ENCODE peak calls at places on chromosomes 6 and 20, in five cellular contexts. One of them, this sample, is unnamed.

GRCh38 chr20:53128024-53128423 is 155.9 kb downstream of the TSHZ2 start:
- DNase-seq in ACHN: no peak
- DNase-seq in NCI-H748 treated with DMSO at 0.1 percent for 48 hours: no peak
- DNase-seq in NCI-H446 treated with DMSO at 0.1 percent for 48 hours: no peak
- DNase-seq in AG04450: no peak
- DNase-seq in this sample: no peak

GRCh38 chr6:11473008-11473740 is 64.4 kb upstream of the TMEM170B start:
- DNase-seq in ACHN: no peak
- DNase-seq in NCI-H748 treated with DMSO at 0.1 percent for 48 hours: no peak
- DNase-seq in NCI-H446 treated with DMSO at 0.1 percent for 48 hours: no peak
- DNase-seq in AG04450: no peak
- DNase-seq in this sample: no peak

GRCh38 chr6:38794682-38795081 is 79.6 kb downstream of the DNAH8 start:
- DNase-seq in ACHN: no peak
- DNase-seq in NCI-H748 treated with DMSO at 0.1 percent for 48 hours: no peak
- DNase-seq in NCI-H446 treated with DMSO at 0.1 percent for 48 hours: no peak
- DNase-seq in AG04450: no peak
- DNase-seq in this sample: no peak

GRCh38 chr20:6711950-6712634 is 55.4 kb upstream of the BMP2 start:
- DNase-seq in ACHN: no peak
- DNase-seq in NCI-H748 treated with DMSO at 0.1 percent for 48 hours: no peak
- DNase-seq in NCI-H446 treated with DMSO at 0.1 percent for 48 hours: no peak
- DNase-seq in AG04450: no peak
- DNase-seq in this sample: no peak

GRCh38 chr6:40848038-40848437 is 191.0 kb downstream of the UNC5CL start:
- DNase-seq in ACHN: no peak
- DNase-seq in NCI-H748 treated with DMSO at 0.1 percent for 48 hours: no peak
- DNase-seq in NCI-H446 treated with DMSO at 0.1 percent for 48 hours: no peak
- DNase-seq in AG04450: no peak
- DNase-seq in this sample: no peak

GRCh38 chr20:50680106-50680960 is 11.0 kb downstream of the RIPOR3 start:
- DNase-seq in ACHN: peak; percentile 68
- DNase-seq in NCI-H748 treated with DMSO at 0.1 percent for 48 hours: no peak
- DNase-seq in NCI-H446 treated with DMSO at 0.1 percent for 48 hours: no peak
- DNase-seq in AG04450: no peak
- DNase-seq in this sample: no peak

GRCh38 chr6:166032366-166033171 is 135.1 kb downstream of the TBXT start:
- DNase-seq in ACHN: no peak
- DNase-seq in NCI-H748 treated with DMSO at 0.1 percent for 48 hours: no peak
- DNase-seq in NCI-H446 treated with DMSO at 0.1 percent for 48 hours: no peak
- DNase-seq in AG04450: peak; percentile 72
- DNase-seq in this sample: no peak

GRCh38 chr6:144217264-144217663 is 66.9 kb downstream of the STX11 start:
- DNase-seq in ACHN: no peak
- DNase-seq in NCI-H748 treated with DMSO at 0.1 percent for 48 hours: no peak
- DNase-seq in NCI-H446 treated with DMSO at 0.1 percent for 48 hours: no peak
- DNase-seq in AG04450: no peak
- DNase-seq in this sample: no peak

GRCh38 chr20:32487381-32487780 is 97.8 kb downstream of the NOL4L start:
- DNase-seq in ACHN: no peak
- DNase-seq in NCI-H748 treated with DMSO at 0.1 percent for 48 hours: no peak
- DNase-seq in NCI-H446 treated with DMSO at 0.1 percent for 48 hours: no peak
- DNase-seq in AG04450: no peak
- DNase-seq in this sample: no peak

GRCh38 chr6:31815025-31815838 is at the start of the genes HSPA1A and HSPA1L:
- DNase-seq in ACHN: peak; percentile 95
- DNase-seq in NCI-H748 treated with DMSO at 0.1 percent for 48 hours: peak; percentile 97
- DNase-seq in NCI-H446 treated with DMSO at 0.1 percent for 48 hours: peak; percentile 85
- DNase-seq in AG04450: peak; percentile 85
- DNase-seq in this sample: no peak

GRCh38 chr6:116631379-116631990 is 15.2 kb downstream of the RSPH4A start:
- DNase-seq in ACHN: no peak
- DNase-seq in NCI-H748 treated with DMSO at 0.1 percent for 48 hours: peak; percentile 57
- DNase-seq in NCI-H446 treated with DMSO at 0.1 percent for 48 hours: no peak
- DNase-seq in AG04450: no peak
- DNase-seq in this sample: no peak

This sample was measured in kidney epithelial cell.